ENCODE peak calls at places on chromosomes 1 and 21, in eight cellular contexts. H is transverse colon, F is upper lobe of right lung, S is uterus, N is GM23338, E is sigmoid colon, U is PC-3, X is lung. C is an unnamed sample.

GRCh38 chr1:19009882-19010321 is 53.4 kb upstream of the IFFO2 start:
- DNase-seq in U (peak; percentile 98), F (no peak), X (no peak), E (no peak), N (peak; percentile 57), H (no peak), S (no peak), C (no peak)

GRCh38 chr1:113057006-113057405 is 16.0 kb upstream of the LRIG2 start:
- DNase-seq in U (no peak), E (no peak), F (no peak), N (peak; percentile 41), H (peak; percentile 21), S (no peak), X (no peak), C (no peak)

GRCh38 chr1:227134686-227135314 is 183.5 kb downstream of the CDC42BPA start:
- DNase-seq in U (no peak), N (no peak), H (no peak), X (no peak), F (no peak), S (no peak), E (no peak), C (no peak)

GRCh38 chr1:118396279-118396678 is 211.3 kb upstream of the SPAG17 start:
- DNase-seq in H (no peak), S (no peak), F (no peak), X (no peak), U (no peak), E (no peak), N (no peak), C (no peak)

GRCh38 chr1:181583598-181583997 is 100.3 kb downstream of the CACNA1E start:
- DNase-seq in N (peak; percentile 87), F (no peak), E (no peak), H (peak; percentile 14), U (no peak), S (no peak), X (no peak), C (no peak)

GRCh38 chr1:5977494-5978444 is 14.5 kb downstream of the NPHP4 start:
- DNase-seq in N (no peak), F (peak; percentile 62), S (no peak), E (peak; percentile 49), X (no peak), H (no peak), U (no peak), C (peak; percentile 51)

GRCh38 chr1:115364044-115364775 is 26.2 kb upstream of the NGF start:
- DNase-seq in U (no peak), H (no peak), E (no peak), N (no peak), F (no peak), X (no peak), S (peak; percentile 58), C (no peak)

GRCh38 chr1:1610796-1611597 is 4.3 kb upstream of the MIB2 start:
- DNase-seq in H (no peak), S (peak; percentile 61), F (peak; percentile 75), E (no peak), X (peak; percentile 67), U (no peak), N (no peak), C (no peak)

GRCh38 chr1:33298623-33299277 is 22.1 kb downstream of the A3GALT2 start:
- DNase-seq in X (peak; percentile 80), E (peak; percentile 85), F (peak; percentile 88), S (peak; percentile 71), U (peak; percentile 75), N (peak; percentile 88), H (peak; percentile 76), C (peak; percentile 90)

GRCh38 chr1:29677028-29678024 is 441.0 kb downstream of the PTPRU start:
- DNase-seq in N (no peak), E (no peak), F (peak; percentile 27), U (no peak), H (no peak), X (peak; percentile 10), S (no peak), C (no peak)

GRCh38 chr1:41864471-41865040 is 54.2 kb downstream of the HIVEP3 start:
- DNase-seq in X (no peak), F (no peak), E (no peak), N (no peak), S (no peak), U (no peak), H (no peak), C (no peak)

GRCh38 chr1:225509376-225509707 is 81.5 kb upstream of the LBR start:
- DNase-seq in F (no peak), H (no peak), U (no peak), S (no peak), E (no peak), N (no peak), X (no peak), C (no peak)

GRCh38 chr21:46100020-46100419 is 2.1 kb downstream of the COL6A2 start:
- DNase-seq in H (no peak), X (peak; percentile 24), E (peak; percentile 59), F (peak; percentile 17), S (no peak), U (no peak), N (no peak), C (no peak)

GRCh38 chr1:9891207-9891606 is 18.9 kb downstream of the CTNNBIP1 start:
- DNase-seq in H (no peak), S (no peak), F (no peak), U (peak; percentile 26), E (no peak), N (no peak), X (no peak), C (no peak)

GRCh38 chr1:9890224-9890731 is 19.8 kb downstream of the CTNNBIP1 start:
- DNase-seq in U (peak; percentile 94), H (peak; percentile 22), F (no peak), X (no peak), S (peak; percentile 58), N (peak; percentile 40), E (peak; percentile 85), C (no peak)

GRCh38 chr1:9889411-9889810 is 20.7 kb downstream of the CTNNBIP1 start:
- DNase-seq in F (no peak), E (no peak), X (no peak), S (no peak), U (no peak), N (no peak), H (no peak), C (no peak)

GRCh38 chr1:9894115-9894514 is 16.0 kb downstream of the CTNNBIP1 start:
- DNase-seq in E (no peak), X (no peak), H (no peak), U (no peak), S (no peak), N (no peak), F (no peak), C (no peak)

GRCh38 chr1:9892563-9893528 is 17.2 kb downstream of the CTNNBIP1 start:
- DNase-seq in F (no peak), H (peak; percentile 17), X (peak; percentile 39), E (no peak), S (no peak), U (peak; percentile 97), N (no peak), C (peak; percentile 32)
- H3K4me1 ChIP-seq in F (peaks cover 35% of the 10 kb centered on the region), H (peaks cover 15% of the 10 kb centered on the region), X (peaks cover 10% of the 10 kb centered on the region), E (peaks cover 26% of the 10 kb centered on the region), S (peaks cover 5% of the 10 kb centered on the region), U (peaks cover 62% of the 10 kb centered on the region), N (peaks cover 13% of the 10 kb centered on the region), C (peaks cover 60% of the 10 kb centered on the region)

DNA sequence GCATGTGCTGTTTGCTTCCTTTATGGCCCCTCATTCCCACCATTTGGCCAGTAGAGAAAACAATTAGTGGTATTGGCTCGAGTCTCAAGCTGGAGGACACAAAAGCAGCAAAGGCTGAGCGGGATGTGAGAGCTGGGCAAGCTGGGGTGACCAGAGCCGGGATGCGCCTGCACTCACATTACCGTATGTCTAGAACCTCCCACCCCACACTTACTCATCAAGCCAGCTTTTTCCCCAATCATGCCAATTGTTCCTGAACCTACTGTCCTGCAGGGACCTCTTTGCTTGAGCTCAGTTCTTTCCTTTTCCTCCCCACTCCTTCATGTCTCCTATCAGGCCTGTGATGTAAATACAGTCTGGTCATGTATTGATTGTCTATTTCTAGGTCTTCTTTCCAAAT is 45.9 kb downstream of the KIRREL1 start:
- DNase-seq in F (no peak), U (no peak), X (no peak), E (no peak), S (no peak), H (no peak), N (no peak), C (peak; percentile 16)
- H3K4me1 ChIP-seq in F (peaks cover 23% of the 10 kb centered on the region), U (peaks cover 22% of the 10 kb centered on the region), X (peaks cover 5% of the 10 kb centered on the region), E (peaks cover 61% of the 10 kb centered on the region), S (peaks cover 13% of the 10 kb centered on the region), H (peaks cover 12% of the 10 kb centered on the region), N (peaks cover 25% of the 10 kb centered on the region), C (peaks cover 4% of the 10 kb centered on the region)

GRCh38 chr21:42419845-42420244 is 16.1 kb downstream of the UBASH3A start:
- DNase-seq in E (no peak), F (no peak), S (no peak), U (no peak), H (no peak), X (no peak), N (no peak), C (peak; percentile 2)
- H3K4me1 ChIP-seq in E (no peaks in the 10 kb centered on the region), F (peaks cover 6% of the 10 kb centered on the region), S (no peaks in the 10 kb centered on the region), U (peaks cover 6% of the 10 kb centered on the region), H (no peaks in the 10 kb centered on the region), X (no peaks in the 10 kb centered on the region), N (no peaks in the 10 kb centered on the region), C (peaks cover 35% of the 10 kb centered on the region)

GRCh38 chr1:57281324-57281723 is 142.5 kb downstream of the DAB1 start:
- DNase-seq in N (no peak), F (no peak), X (no peak), S (no peak), U (no peak), E (no peak), H (no peak), C (no peak)

GRCh38 chr1:57279909-57280666 is 143.8 kb downstream of the DAB1 start:
- DNase-seq in X (no peak), N (peak; percentile 20), H (no peak), E (no peak), S (no peak), F (no peak), U (peak; percentile 22), C (no peak)

GRCh38 chr1:57276916-57277315 is 146.9 kb downstream of the DAB1 start:
- DNase-seq in U (no peak), F (no peak), H (no peak), E (no peak), N (no peak), S (no peak), X (no peak), C (no peak)

GRCh38 chr1:57278558-57278957 is 145.3 kb downstream of the DAB1 start:
- DNase-seq in U (no peak), E (no peak), X (no peak), H (no peak), F (no peak), S (no peak), N (no peak), C (no peak)

GRCh38 chr1:57277681-57278080 is 146.2 kb downstream of the DAB1 start:
- DNase-seq in N (no peak), X (no peak), E (no peak), F (no peak), H (no peak), U (no peak), S (no peak), C (no peak)
- H3K4me1 ChIP-seq in N (no peaks in the 10 kb centered on the region), X (no peaks in the 10 kb centered on the region), E (no peaks in the 10 kb centered on the region), F (no peaks in the 10 kb centered on the region), H (no peaks in the 10 kb centered on the region), U (no peaks in the 10 kb centered on the region), S (no peaks in the 10 kb centered on the region), C (no peaks in the 10 kb centered on the region)

DNA sequence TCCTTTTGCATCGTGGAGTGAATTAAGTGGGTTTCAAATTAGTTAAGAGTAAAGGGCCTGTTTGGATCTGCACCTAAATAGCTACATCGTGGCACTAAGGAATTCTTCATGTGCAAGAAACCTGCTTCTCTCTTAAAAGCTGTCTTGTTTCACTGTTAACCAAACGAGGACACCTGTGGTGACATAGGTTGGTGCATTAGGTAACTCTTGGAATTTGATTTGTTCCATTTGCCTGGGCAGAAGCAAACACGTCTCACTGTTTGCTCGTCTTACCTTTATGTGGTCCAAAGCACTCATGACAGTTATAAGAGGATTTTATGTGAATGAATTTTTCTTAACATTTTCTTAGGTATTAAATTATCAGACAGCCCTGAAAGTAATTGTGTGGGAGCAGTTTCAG is 60.9 kb downstream of the PRDM2 start:
- DNase-seq in S (no peak), H (no peak), U (peak; percentile 41), X (no peak), N (peak; percentile 80), F (no peak), E (no peak), C (no peak)
- H3K4me1 ChIP-seq in S (no peaks in the 10 kb centered on the region), H (peaks cover 30% of the 10 kb centered on the region), U (peaks cover 52% of the 10 kb centered on the region), X (peaks cover 33% of the 10 kb centered on the region), N (peaks cover 55% of the 10 kb centered on the region), F (peaks cover 71% of the 10 kb centered on the region), E (peaks cover 75% of the 10 kb centered on the region), C (peaks cover 95% of the 10 kb centered on the region)